ENCODE peak calls at places on chromosome X, in five cellular contexts. One of them, this sample, is unnamed.

GRCh38 chrX:136387951-136388502 is 87.3 kb downstream of the ADGRG4 start:
- DNase-seq in colonic mucosa: no peak
- DNase-seq in lung: no peak
- DNase-seq in uterus: peak; percentile 24
- DNase-seq in iPS DF 6.9: no peak
- DNase-seq in this sample: no peak

GRCh38 chrX:1686642-1687041 is 71.8 kb downstream of the ASMT start:
- DNase-seq in colonic mucosa: no peak
- DNase-seq in uterus: no peak
- DNase-seq in iPS DF 6.9: no peak
- DNase-seq in lung: no peak
- DNase-seq in this sample: no peak

GRCh38 chrX:110145854-110146253 is 142.9 kb downstream of the TMEM164 start:
- DNase-seq in iPS DF 6.9: no peak
- DNase-seq in colonic mucosa: no peak
- DNase-seq in uterus: peak; percentile 20
- DNase-seq in lung: no peak
- DNase-seq in this sample: no peak

GRCh38 chrX:107704587-107704986 is 71.0 kb downstream of the TSC22D3 start:
- DNase-seq in uterus: no peak
- DNase-seq in lung: no peak
- DNase-seq in colonic mucosa: no peak
- DNase-seq in iPS DF 6.9: no peak
- DNase-seq in this sample: no peak

GRCh38 chrX:43640481-43640880 is 15.6 kb upstream of the MAOA start:
- DNase-seq in colonic mucosa: no peak
- DNase-seq in uterus: no peak
- DNase-seq in lung: no peak
- DNase-seq in iPS DF 6.9: no peak
- DNase-seq in this sample: no peak

GRCh38 chrX:74923942-74924448 is 1.3 kb downstream of the NEXMIF start:
- DNase-seq in colonic mucosa: peak; percentile 19
- DNase-seq in iPS DF 6.9: peak; percentile 1
- DNase-seq in lung: no peak
- DNase-seq in uterus: peak; percentile 17
- DNase-seq in this sample: no peak

GRCh38 chrX:114087543-114087942 is 496.3 kb upstream of the HTR2C start:
- DNase-seq in uterus: no peak
- DNase-seq in lung: no peak
- DNase-seq in colonic mucosa: no peak
- DNase-seq in iPS DF 6.9: no peak
- DNase-seq in this sample: no peak

GRCh38 chrX:38799995-38800394 is 1.3 kb upstream of the MID1IP1 start:
- DNase-seq in colonic mucosa: no peak
- DNase-seq in lung: no peak
- DNase-seq in uterus: no peak
- DNase-seq in iPS DF 6.9: no peak
- DNase-seq in this sample: no peak

GRCh38 chrX:71181558-71181909 is 36.9 kb downstream of the NLGN3 start:
- DNase-seq in lung: no peak
- DNase-seq in uterus: no peak
- DNase-seq in iPS DF 6.9: no peak
- DNase-seq in colonic mucosa: peak; percentile 23
- DNase-seq in this sample: no peak

GRCh38 chrX:114344756-114345155 is 239.1 kb upstream of the HTR2C start:
- DNase-seq in uterus: no peak
- DNase-seq in lung: no peak
- DNase-seq in colonic mucosa: no peak
- DNase-seq in iPS DF 6.9: no peak
- DNase-seq in this sample: no peak

GRCh38 chrX:120672389-120672788 is 42.5 kb upstream of the C1GALT1C1 start:
- DNase-seq in colonic mucosa: no peak
- DNase-seq in lung: no peak
- DNase-seq in uterus: peak; percentile 56
- DNase-seq in iPS DF 6.9: no peak
- DNase-seq in this sample: no peak

GRCh38 chrX:69307736-69308135 is 142.5 kb upstream of the PJA1 start:
- DNase-seq in iPS DF 6.9: no peak
- DNase-seq in lung: no peak
- DNase-seq in uterus: no peak
- DNase-seq in colonic mucosa: no peak
- DNase-seq in this sample: no peak

GRCh38 chrX:151726751-151727150 is 7.8 kb upstream of the CNGA2 start:
- DNase-seq in lung: no peak
- DNase-seq in colonic mucosa: no peak
- DNase-seq in iPS DF 6.9: no peak
- DNase-seq in uterus: no peak
- DNase-seq in this sample: no peak

GRCh38 chrX:148600131-148600530 is 99.7 kb downstream of the AFF2 start:
- DNase-seq in uterus: no peak
- DNase-seq in lung: no peak
- DNase-seq in colonic mucosa: no peak
- DNase-seq in iPS DF 6.9: no peak
- DNase-seq in this sample: no peak

GRCh38 chrX:3717742-3718420 is 4.4 kb upstream of the PRKX start:
- DNase-seq in iPS DF 6.9: no peak
- DNase-seq in colonic mucosa: no peak
- DNase-seq in uterus: no peak
- DNase-seq in lung: no peak
- DNase-seq in this sample: no peak

GRCh38 chrX:150574824-150575409 is 6.5 kb downstream of the MTM1 start:
- DNase-seq in colonic mucosa: no peak
- DNase-seq in iPS DF 6.9: no peak
- DNase-seq in lung: no peak
- DNase-seq in uterus: no peak
- DNase-seq in this sample: no peak

GRCh38 chrX:16160729-16161128 is 6.6 kb upstream of the MAGEB17 start:
- DNase-seq in colonic mucosa: no peak
- DNase-seq in iPS DF 6.9: no peak
- DNase-seq in uterus: no peak
- DNase-seq in lung: no peak
- DNase-seq in this sample: no peak

GRCh38 chrX:128020701-128021100 is 31.5 kb downstream of the ACTRT1 start:
- DNase-seq in lung: no peak
- DNase-seq in iPS DF 6.9: no peak
- DNase-seq in uterus: no peak
- DNase-seq in colonic mucosa: no peak
- DNase-seq in this sample: no peak

GRCh38 chrX:109886122-109886761 is 116.7 kb upstream of the TMEM164 start:
- DNase-seq in iPS DF 6.9: peak; percentile 2
- DNase-seq in colonic mucosa: peak; percentile 26
- DNase-seq in lung: no peak
- DNase-seq in uterus: no peak
- DNase-seq in this sample: peak; percentile 26

GRCh38 chrX:71815906-71816156 is 52.7 kb downstream of the CXorf49B start:
- DNase-seq in uterus: no peak
- DNase-seq in lung: no peak
- DNase-seq in colonic mucosa: no peak
- DNase-seq in iPS DF 6.9: no peak
- DNase-seq in this sample: no peak

GRCh38 chrX:16867947-16868346 is 2.2 kb downstream of the RBBP7 start:
- DNase-seq in uterus: no peak
- DNase-seq in lung: no peak
- DNase-seq in iPS DF 6.9: no peak
- DNase-seq in colonic mucosa: no peak
- DNase-seq in this sample: no peak

GRCh38 chrX:141838016-141838415 is at the start of gene MAGEC3:
- DNase-seq in iPS DF 6.9: no peak
- DNase-seq in colonic mucosa: no peak
- DNase-seq in uterus: no peak
- DNase-seq in lung: no peak
- DNase-seq in this sample: no peak

GRCh38 chrX:123685273-123685672 is 47.6 kb downstream of the THOC2 start:
- DNase-seq in colonic mucosa: no peak
- DNase-seq in uterus: no peak
- DNase-seq in lung: no peak
- DNase-seq in iPS DF 6.9: no peak
- DNase-seq in this sample: no peak

GRCh38 chrX:81294101-81294500 is 92.2 kb downstream of the SH3BGRL start:
- DNase-seq in lung: no peak
- DNase-seq in colonic mucosa: no peak
- DNase-seq in iPS DF 6.9: no peak
- DNase-seq in uterus: no peak
- DNase-seq in this sample: no peak

GRCh38 chrX:120697053-120697452 is 67.2 kb upstream of the C1GALT1C1 start:
- DNase-seq in iPS DF 6.9: no peak
- DNase-seq in uterus: no peak
- DNase-seq in lung: no peak
- DNase-seq in colonic mucosa: no peak
- DNase-seq in this sample: no peak

GRCh38 chrX:55240788-55241187 is 20.6 kb downstream of the PAGE5 start:
- DNase-seq in iPS DF 6.9: no peak
- DNase-seq in uterus: no peak
- DNase-seq in colonic mucosa: no peak
- DNase-seq in lung: no peak
- DNase-seq in this sample: no peak

GRCh38 chrX:153164733-153165132 is 14.4 kb upstream of the MAGEA1 start:
- DNase-seq in uterus: no peak
- DNase-seq in lung: no peak
- DNase-seq in colonic mucosa: no peak
- DNase-seq in iPS DF 6.9: no peak
- DNase-seq in this sample: no peak

GRCh38 chrX:31931225-31931624 is 859.4 kb upstream of the FTHL17 start:
- DNase-seq in lung: no peak
- DNase-seq in colonic mucosa: no peak
- DNase-seq in iPS DF 6.9: no peak
- DNase-seq in uterus: no peak
- DNase-seq in this sample: no peak

GRCh38 chrX:83469551-83469950 is 38.5 kb upstream of the POU3F4 start:
- DNase-seq in lung: no peak
- DNase-seq in uterus: no peak
- DNase-seq in colonic mucosa: peak; percentile 20
- DNase-seq in iPS DF 6.9: no peak
- DNase-seq in this sample: no peak

DNA sequence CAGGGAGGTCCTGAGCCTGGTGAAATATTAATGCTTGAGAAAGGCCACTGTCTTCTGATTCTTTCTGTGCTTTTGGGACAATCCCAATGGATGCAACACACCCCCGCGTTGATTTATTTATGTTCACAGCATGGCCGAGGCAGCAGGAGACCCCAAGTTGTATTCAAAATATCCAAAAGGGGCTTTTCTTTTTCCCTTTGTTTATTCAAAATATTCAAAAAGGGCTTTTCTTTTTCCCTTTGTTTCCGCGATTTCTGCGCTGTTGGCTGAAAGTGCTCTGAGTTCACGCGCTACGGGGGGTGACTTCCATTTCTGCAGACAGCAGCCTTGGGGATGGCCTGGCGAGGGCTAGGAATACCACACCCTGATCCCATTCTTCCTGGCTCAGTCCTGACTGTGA is 59.5 kb upstream of the PPP2R3B start:
- DNase-seq in uterus: no peak
- DNase-seq in lung: no peak
- DNase-seq in iPS DF 6.9: peak; percentile 61
- DNase-seq in colonic mucosa: no peak
- DNase-seq in this sample: no peak
- H3K4me3 ChIP-seq in uterus: no peak overlapping the region
- H3K4me3 ChIP-seq in lung: no peak overlapping the region
- H3K4me3 ChIP-seq in iPS DF 6.9: no peak overlapping the region
- H3K4me3 ChIP-seq in colonic mucosa: no peak overlapping the region
- H3K4me3 ChIP-seq in this sample: no peak overlapping the region

GRCh38 chrX:129771266-129771995 is 8.3 kb upstream of the SASH3 start:
- DNase-seq in iPS DF 6.9: no peak
- DNase-seq in colonic mucosa: no peak
- DNase-seq in uterus: no peak
- DNase-seq in lung: no peak
- DNase-seq in this sample: no peak
- H3K4me1 ChIP-seq in iPS DF 6.9: no peaks in the 10 kb centered on the region
- H3K4me1 ChIP-seq in colonic mucosa: no peaks in the 10 kb centered on the region
- H3K4me1 ChIP-seq in uterus: no peaks in the 10 kb centered on the region
- H3K4me1 ChIP-seq in lung: no peaks in the 10 kb centered on the region
- H3K4me1 ChIP-seq in this sample: no peaks in the 10 kb centered on the region

DNA sequence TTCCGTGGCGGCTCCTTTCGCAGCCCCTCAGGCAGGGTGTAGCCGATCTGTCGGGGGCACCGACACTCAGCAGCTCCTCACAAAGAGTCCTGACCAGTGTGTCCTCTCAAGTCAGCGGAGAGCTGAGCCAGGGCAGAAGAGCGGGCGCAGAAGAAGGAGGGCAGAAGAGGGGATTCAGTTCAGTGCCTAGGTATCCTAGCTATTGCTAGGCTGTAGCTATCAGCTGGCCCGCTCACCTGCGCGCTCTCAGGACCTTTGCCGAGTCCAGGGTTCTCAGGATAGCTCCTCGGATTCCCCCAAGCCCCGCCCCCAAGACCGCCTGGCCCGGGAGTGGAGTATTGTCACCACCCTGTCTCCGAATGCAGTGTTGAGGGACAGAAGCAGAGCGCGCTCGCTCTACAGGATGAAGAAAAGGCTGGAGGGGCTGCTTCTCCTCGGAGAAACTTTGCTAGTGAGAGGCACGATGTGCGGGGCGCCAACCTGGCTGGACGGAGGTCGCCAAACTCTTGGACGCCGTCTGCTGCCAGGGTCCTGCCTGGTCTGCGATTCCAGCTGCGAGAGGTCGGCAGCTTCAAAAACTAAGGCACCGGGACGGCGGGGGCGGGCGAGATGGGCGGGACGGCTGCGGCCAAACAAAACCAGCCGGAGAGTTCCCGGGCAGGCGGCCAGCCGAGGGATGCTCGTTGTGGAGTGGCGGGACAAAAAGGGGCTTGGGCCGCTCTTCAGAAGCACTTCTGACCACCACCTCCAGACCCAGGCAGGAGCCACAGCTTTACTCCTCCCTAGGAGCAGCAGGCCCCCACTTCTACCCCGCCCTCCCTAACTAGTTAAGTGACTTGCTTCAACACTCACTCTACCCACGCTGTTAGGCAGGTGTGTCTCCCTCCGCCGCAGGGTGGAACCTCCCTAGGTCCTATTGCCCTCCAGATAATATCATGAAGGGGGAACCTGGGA is at the start of gene XKRX:
- DNase-seq in lung: peak; percentile 68
- DNase-seq in uterus: peak; percentile 19
- DNase-seq in iPS DF 6.9: no peak
- DNase-seq in colonic mucosa: peak; percentile 80
- DNase-seq in this sample: peak; percentile 21
- H3K4me3 ChIP-seq in lung: peak within 1 kb of the TSS; percentile 11
- H3K4me3 ChIP-seq in uterus: peak within 1 kb of the TSS; percentile 27
- H3K4me3 ChIP-seq in iPS DF 6.9: peak within 1 kb of the TSS; percentile 79
- H3K4me3 ChIP-seq in colonic mucosa: peak within 1 kb of the TSS; percentile 36
- H3K4me3 ChIP-seq in this sample: peak within 1 kb of the TSS; percentile 42

GRCh38 chrX:66675541-66675940 is 36.7 kb upstream of the EDA2R start:
- DNase-seq in iPS DF 6.9: no peak
- DNase-seq in uterus: no peak
- DNase-seq in lung: no peak
- DNase-seq in colonic mucosa: no peak
- DNase-seq in this sample: no peak

GRCh38 chrX:66676413-66676812 is 37.5 kb upstream of the EDA2R start:
- DNase-seq in uterus: no peak
- DNase-seq in iPS DF 6.9: no peak
- DNase-seq in colonic mucosa: no peak
- DNase-seq in lung: no peak
- DNase-seq in this sample: no peak

GRCh38 chrX:66677430-66677829 is 38.6 kb upstream of the EDA2R start:
- DNase-seq in uterus: no peak
- DNase-seq in colonic mucosa: no peak
- DNase-seq in lung: no peak
- DNase-seq in iPS DF 6.9: no peak
- DNase-seq in this sample: no peak

GRCh38 chrX:66674506-66674905 is 35.6 kb upstream of the EDA2R start:
- DNase-seq in colonic mucosa: no peak
- DNase-seq in iPS DF 6.9: no peak
- DNase-seq in uterus: no peak
- DNase-seq in lung: no peak
- DNase-seq in this sample: no peak

GRCh38 chrX:66676990-66677389 is 38.1 kb upstream of the EDA2R start:
- DNase-seq in colonic mucosa: no peak
- DNase-seq in lung: no peak
- DNase-seq in iPS DF 6.9: no peak
- DNase-seq in uterus: no peak
- DNase-seq in this sample: no peak
- H3K4me1 ChIP-seq in colonic mucosa: no peaks in the 10 kb centered on the region
- H3K4me1 ChIP-seq in lung: no peaks in the 10 kb centered on the region
- H3K4me1 ChIP-seq in iPS DF 6.9: no peaks in the 10 kb centered on the region
- H3K4me1 ChIP-seq in uterus: no peaks in the 10 kb centered on the region
- H3K4me1 ChIP-seq in this sample: no peaks in the 10 kb centered on the region